ENCODE peak calls at places on chromosome 1, in five cellular contexts. One of them, this sample, is unnamed.

GRCh38 chr1:98304888-98305287 is 356.6 kb upstream of the SNX7 start:
- DNase-seq in GM13976: no peak
- DNase-seq in cardiac fibroblast: no peak
- DNase-seq in prostate gland: no peak
- DNase-seq in PC-3: no peak
- DNase-seq in this sample: no peak

GRCh38 chr1:218502383-218502782 is 157.2 kb downstream of the TGFB2 start:
- DNase-seq in GM13976: no peak
- DNase-seq in cardiac fibroblast: no peak
- DNase-seq in prostate gland: no peak
- DNase-seq in PC-3: no peak
- DNase-seq in this sample: no peak

GRCh38 chr1:200640373-200641174 is 20.0 kb upstream of the KIF14 start:
- DNase-seq in GM13976: no peak
- DNase-seq in cardiac fibroblast: no peak
- DNase-seq in prostate gland: no peak
- DNase-seq in PC-3: no peak
- DNase-seq in this sample: no peak

GRCh38 chr1:9842781-9843575 is 19.2 kb upstream of the CLSTN1 start:
- DNase-seq in GM13976: no peak
- DNase-seq in cardiac fibroblast: peak
- DNase-seq in prostate gland: peak
- DNase-seq in PC-3: peak
- DNase-seq in this sample: peak

GRCh38 chr1:183124259-183124658 is 61.8 kb upstream of the LAMC2 start:
- DNase-seq in GM13976: no peak
- DNase-seq in cardiac fibroblast: no peak
- DNase-seq in prostate gland: no peak
- DNase-seq in PC-3: no peak
- DNase-seq in this sample: no peak

GRCh38 chr1:57132993-57133614 is 167.3 kb upstream of the C8B start:
- DNase-seq in GM13976: no peak
- DNase-seq in cardiac fibroblast: peak
- DNase-seq in prostate gland: no peak
- DNase-seq in PC-3: no peak
- DNase-seq in this sample: no peak

GRCh38 chr1:45945426-45945825 is 142.0 kb downstream of the MAST2 start:
- DNase-seq in GM13976: no peak
- DNase-seq in cardiac fibroblast: peak
- DNase-seq in prostate gland: no peak
- DNase-seq in PC-3: peak
- DNase-seq in this sample: no peak

GRCh38 chr1:9901148-9902059 is 8.7 kb downstream of the CTNNBIP1 start:
- DNase-seq in GM13976: no peak
- DNase-seq in cardiac fibroblast: no peak
- DNase-seq in prostate gland: no peak
- DNase-seq in PC-3: no peak
- DNase-seq in this sample: peak

GRCh38 chr1:31529999-31530705 is 46.2 kb upstream of the TINAGL1 start:
- DNase-seq in GM13976: no peak
- DNase-seq in cardiac fibroblast: no peak
- DNase-seq in prostate gland: no peak
- DNase-seq in PC-3: no peak
- DNase-seq in this sample: no peak

DNA sequence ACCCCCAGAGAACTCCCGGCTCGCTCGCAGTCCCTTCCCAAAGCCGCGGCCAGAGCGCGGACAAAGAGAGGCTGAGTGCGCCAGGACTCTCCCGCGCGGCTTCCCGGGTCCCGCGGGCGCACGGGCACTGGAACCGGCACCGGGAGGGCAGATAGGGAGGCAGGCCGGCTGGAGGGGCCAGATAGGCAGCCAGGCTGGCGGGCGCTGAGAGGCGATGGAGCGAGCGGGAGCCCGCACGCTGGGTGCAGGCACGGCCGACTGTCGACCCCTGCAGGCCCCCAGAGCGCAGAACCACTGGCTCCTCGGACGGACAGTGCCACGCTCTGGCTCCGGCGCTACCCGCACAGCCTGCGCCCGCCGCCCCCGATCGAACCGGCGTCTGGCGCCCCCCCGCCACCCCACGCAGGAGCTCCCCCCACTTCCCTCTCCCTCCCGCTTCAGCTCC is 634 bp downstream of the SLC6A9 start:
- DNase-seq in GM13976: peak
- DNase-seq in cardiac fibroblast: peak
- DNase-seq in prostate gland: no peak
- DNase-seq in PC-3: no peak
- DNase-seq in this sample: peak
- TF ChIP-seq CTCF in GM13976: peak
- TF ChIP-seq CTCF in cardiac fibroblast: no peak
- TF ChIP-seq CTCF in prostate gland: no peak
- TF ChIP-seq CTCF in PC-3: peak
- TF ChIP-seq CTCF in this sample: no peak

GRCh38 chr1:227558807-227559186 is 4.6 kb upstream of the ZNF678 start:
- DNase-seq in GM13976: peak
- DNase-seq in cardiac fibroblast: no peak
- DNase-seq in prostate gland: no peak
- DNase-seq in PC-3: no peak
- DNase-seq in this sample: no peak
- TF ChIP-seq CTCF in GM13976: no peak
- TF ChIP-seq CTCF in cardiac fibroblast: no peak
- TF ChIP-seq CTCF in prostate gland: no peak
- TF ChIP-seq CTCF in PC-3: no peak
- TF ChIP-seq CTCF in this sample: no peak

GRCh38 chr1:157968503-157968902 is 24.9 kb upstream of the KIRREL1 start:
- DNase-seq in GM13976: no peak
- DNase-seq in cardiac fibroblast: peak
- DNase-seq in prostate gland: no peak
- DNase-seq in PC-3: peak
- DNase-seq in this sample: no peak
- TF ChIP-seq CTCF in GM13976: no peak
- TF ChIP-seq CTCF in cardiac fibroblast: no peak
- TF ChIP-seq CTCF in prostate gland: no peak
- TF ChIP-seq CTCF in PC-3: no peak
- TF ChIP-seq CTCF in this sample: no peak

DNA sequence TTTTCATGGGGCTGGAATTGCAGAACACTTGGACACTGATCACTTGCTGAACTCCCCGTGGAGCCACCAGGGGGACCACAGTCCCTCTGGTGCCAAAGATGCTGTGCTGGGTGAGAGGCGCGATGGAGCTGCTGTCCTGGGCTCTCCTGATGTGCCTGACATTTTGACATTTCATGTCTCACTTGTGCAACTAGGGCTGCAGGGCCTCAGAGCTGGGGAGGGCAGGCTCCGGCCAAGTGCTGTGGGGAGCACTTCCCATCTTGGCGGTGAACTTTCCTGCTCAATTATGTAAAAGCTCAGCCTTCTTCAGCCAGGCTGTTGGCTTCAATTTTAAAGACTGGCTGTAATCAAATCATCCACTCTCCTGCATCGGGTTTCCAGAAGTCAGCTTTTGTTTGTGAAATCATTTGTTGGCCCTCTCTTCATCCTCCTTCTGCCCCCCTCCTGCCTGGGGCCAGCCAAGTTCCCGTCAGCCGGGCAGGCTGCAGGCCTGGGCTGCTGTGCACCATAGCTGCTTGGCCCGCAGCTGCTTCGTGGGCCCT is 36.8 kb downstream of the KCNAB2 start:
- DNase-seq in GM13976: no peak
- DNase-seq in cardiac fibroblast: peak
- DNase-seq in prostate gland: no peak
- DNase-seq in PC-3: peak
- DNase-seq in this sample: no peak
- TF ChIP-seq CTCF in GM13976: no peak
- TF ChIP-seq CTCF in cardiac fibroblast: peak
- TF ChIP-seq CTCF in prostate gland: peak
- TF ChIP-seq CTCF in PC-3: peak
- TF ChIP-seq CTCF in this sample: no peak

GRCh38 chr1:54973205-54973921 is 7.1 kb upstream of the TMEM61 start:
- DNase-seq in GM13976: no peak
- DNase-seq in cardiac fibroblast: peak
- DNase-seq in prostate gland: no peak
- DNase-seq in PC-3: peak
- DNase-seq in this sample: peak
- TF ChIP-seq CTCF in GM13976: no peak
- TF ChIP-seq CTCF in cardiac fibroblast: peak
- TF ChIP-seq CTCF in prostate gland: no peak
- TF ChIP-seq CTCF in PC-3: peak
- TF ChIP-seq CTCF in this sample: peak

GRCh38 chr1:59442492-59442891 is 145.6 kb downstream of the FGGY start:
- DNase-seq in GM13976: no peak
- DNase-seq in cardiac fibroblast: no peak
- DNase-seq in prostate gland: no peak
- DNase-seq in PC-3: no peak
- DNase-seq in this sample: no peak
- TF ChIP-seq CTCF in GM13976: no peak
- TF ChIP-seq CTCF in cardiac fibroblast: no peak
- TF ChIP-seq CTCF in prostate gland: no peak
- TF ChIP-seq CTCF in PC-3: no peak
- TF ChIP-seq CTCF in this sample: no peak

DNA sequence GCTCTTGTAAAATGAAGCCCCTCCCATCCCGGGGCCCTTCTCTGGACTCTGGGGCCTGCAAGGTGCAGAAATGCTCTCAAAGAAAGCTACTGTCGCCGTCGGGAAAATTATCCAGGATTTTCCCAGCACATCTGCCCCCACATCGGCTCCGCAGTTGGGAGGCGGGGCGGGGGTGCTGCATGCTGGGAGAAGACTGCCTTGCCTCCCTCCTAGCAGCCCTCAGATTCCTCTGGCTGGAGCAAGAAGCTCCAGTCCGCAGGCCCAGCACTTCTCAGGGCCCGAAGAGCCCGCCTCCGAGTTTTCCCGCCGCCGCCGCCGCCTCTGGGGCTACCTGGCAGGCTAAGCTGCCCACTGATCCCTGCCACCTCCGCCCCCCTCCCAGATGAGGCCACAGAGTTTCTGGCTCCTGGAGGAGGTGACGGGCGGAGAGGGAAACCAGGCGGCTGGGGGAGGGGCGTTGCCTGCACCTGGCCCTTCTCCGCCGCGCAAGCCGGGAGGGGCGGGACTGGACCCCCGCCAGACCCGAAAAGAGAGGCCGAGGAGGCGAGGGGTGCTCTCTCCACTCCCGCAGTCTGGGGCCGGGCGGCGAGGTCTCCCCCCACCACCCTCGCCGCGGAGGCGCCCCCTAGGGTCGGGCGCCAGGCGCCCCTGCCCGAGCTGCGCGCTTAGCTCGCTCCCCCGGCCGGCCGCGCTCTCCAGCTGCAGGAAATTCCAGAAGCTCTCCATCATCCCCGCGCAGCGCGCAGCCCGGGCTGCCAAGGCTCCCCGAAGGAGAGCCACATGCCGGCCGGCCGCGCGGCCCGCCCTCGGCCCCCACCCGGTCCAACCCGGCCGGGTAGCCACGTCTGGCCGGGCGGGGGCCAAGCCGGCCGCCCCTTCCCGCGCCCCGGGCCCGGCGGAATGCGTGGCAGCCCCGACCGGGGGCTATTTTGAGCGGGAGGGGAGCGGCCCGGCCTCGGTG is 28.8 kb downstream of the AHDC1 start:
- DNase-seq in GM13976: no peak
- DNase-seq in cardiac fibroblast: peak
- DNase-seq in prostate gland: peak
- DNase-seq in PC-3: peak
- DNase-seq in this sample: peak
- TF ChIP-seq CTCF in GM13976: no peak
- TF ChIP-seq CTCF in cardiac fibroblast: no peak
- TF ChIP-seq CTCF in prostate gland: peak
- TF ChIP-seq CTCF in PC-3: peak
- TF ChIP-seq CTCF in this sample: no peak

DNA sequence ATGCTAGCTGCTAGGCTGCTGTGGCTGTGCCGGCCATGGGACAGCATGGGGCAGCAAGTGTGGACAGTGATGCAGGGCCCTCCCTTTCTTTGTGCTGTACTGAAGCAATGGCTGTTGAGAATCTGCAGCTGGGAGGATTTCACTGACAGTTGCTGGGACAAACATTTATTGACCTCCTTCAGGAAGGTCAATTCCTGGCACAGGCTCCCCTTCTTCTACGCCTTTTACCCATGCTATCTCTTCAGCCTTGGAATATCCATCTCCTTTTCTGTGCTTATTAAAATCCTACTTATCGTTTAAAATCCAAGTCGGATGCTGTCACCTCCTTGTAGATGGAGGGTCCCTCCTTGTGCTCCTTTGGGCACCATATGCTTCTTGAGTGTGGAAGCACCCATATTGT is 213.1 kb upstream of the USP24 start:
- DNase-seq in GM13976: no peak
- DNase-seq in cardiac fibroblast: peak
- DNase-seq in prostate gland: no peak
- DNase-seq in PC-3: no peak
- DNase-seq in this sample: no peak
- TF ChIP-seq CTCF in GM13976: no peak
- TF ChIP-seq CTCF in cardiac fibroblast: no peak
- TF ChIP-seq CTCF in prostate gland: no peak
- TF ChIP-seq CTCF in PC-3: no peak
- TF ChIP-seq CTCF in this sample: no peak

This sample was measured in heart right ventricle.